ENCODE peak calls at places on chromosomes 11 and 22, in eight cellular contexts. A, H, T, Z, D, E, I and B are unnamed samples.

GRCh38 chr11:2815762-2816496 is 69.6 kb downstream of the CDKN1C start:
- DNase-seq in A (no peak), H (no peak), T (no peak), Z (no peak), D (no peak), E (no peak), I (no peak), B (no peak)

GRCh38 chr11:87097582-87097981 is 59.8 kb downstream of the TMEM135 start:
- DNase-seq in A (peak; percentile 55), H (peak; percentile 20), T (peak; percentile 58), Z (peak; percentile 53), D (peak; percentile 77), E (peak; percentile 9), I (peak; percentile 5), B (peak; percentile 29)

GRCh38 chr11:61532136-61533038 is 23.8 kb downstream of the LRRC10B start:
- DNase-seq in A (peak; percentile 80), H (peak; percentile 85), T (peak; percentile 33), Z (peak; percentile 53), D (peak; percentile 64), E (peak; percentile 78), I (no peak), B (no peak)

GRCh38 chr11:47235163-47235562 is 13.5 kb downstream of the ACP2 start:
- DNase-seq in A (no peak), H (no peak), T (no peak), Z (no peak), D (no peak), E (no peak), I (no peak), B (no peak)

GRCh38 chr11:66863428-66864125 is 6.7 kb downstream of the LRFN4 start:
- DNase-seq in A (no peak), H (no peak), T (no peak), Z (no peak), D (no peak), E (no peak), I (no peak), B (no peak)

GRCh38 chr22:49091917-49092545 is 735.6 kb downstream of the BRD1 start:
- DNase-seq in A (no peak), H (no peak), T (no peak), Z (no peak), D (no peak), E (no peak), I (no peak), B (no peak)

GRCh38 chr22:41914611-41915034 is 251 bp downstream of the SHISA8 start:
- DNase-seq in A (no peak), H (no peak), T (no peak), Z (no peak), D (peak; percentile 62), E (no peak), I (no peak), B (no peak)

GRCh38 chr11:75029836-75030631 is 41.3 kb downstream of the NEU3 start:
- DNase-seq in A (peak; percentile 13), H (no peak), T (no peak), Z (no peak), D (peak; percentile 8), E (no peak), I (no peak), B (no peak)

GRCh38 chr11:34788642-34789041 is 127.5 kb downstream of the APIP start:
- DNase-seq in A (no peak), H (no peak), T (no peak), Z (no peak), D (no peak), E (no peak), I (no peak), B (no peak)

GRCh38 chr11:13850256-13851010 is 112.1 kb upstream of the SPON1 start:
- DNase-seq in A (no peak), H (no peak), T (no peak), Z (no peak), D (no peak), E (no peak), I (no peak), B (peak; percentile 66)